ENCODE peak calls at places on chromosomes 2 and 18, in four cellular contexts. One of them, this sample, is unnamed.

GRCh38 chr2:179613299-179613651 is 248.1 kb downstream of the ZNF385B start:
- DNase-seq in A549: no peak
- DNase-seq in K562: no peak
- DNase-seq in GM12878: no peak
- DNase-seq in this sample: no peak

GRCh38 chr2:200305797-200306718 is at the start of gene SPATS2L:
- DNase-seq in A549: peak
- DNase-seq in K562: no peak
- DNase-seq in GM12878: no peak
- DNase-seq in this sample: peak

GRCh38 chr2:224284134-224284946 is 117.6 kb downstream of the FAM124B start:
- DNase-seq in A549: peak
- DNase-seq in K562: peak
- DNase-seq in GM12878: no peak
- DNase-seq in this sample: peak

GRCh38 chr2:102050854-102051391 is 59.2 kb downstream of the IL1R2 start:
- DNase-seq in A549: no peak
- DNase-seq in K562: peak
- DNase-seq in GM12878: no peak
- DNase-seq in this sample: peak

GRCh38 chr2:75447168-75447567 is 113.6 kb downstream of the EVA1A start:
- DNase-seq in A549: no peak
- DNase-seq in K562: no peak
- DNase-seq in GM12878: no peak
- DNase-seq in this sample: no peak

GRCh38 chr2:63740943-63741342 is 100.8 kb upstream of the UGP2 start:
- DNase-seq in A549: no peak
- DNase-seq in K562: no peak
- DNase-seq in GM12878: no peak
- DNase-seq in this sample: peak

GRCh38 chr18:71797554-71797953 is 746.6 kb downstream of the CBLN2 start:
- DNase-seq in A549: no peak
- DNase-seq in K562: no peak
- DNase-seq in GM12878: no peak
- DNase-seq in this sample: no peak

GRCh38 chr2:240934701-240935100 is 28.6 kb downstream of the CROCC2 start:
- DNase-seq in A549: no peak
- DNase-seq in K562: no peak
- DNase-seq in GM12878: no peak
- DNase-seq in this sample: no peak

GRCh38 chr18:34807106-34807796 is 97.2 kb downstream of the DTNA start:
- DNase-seq in A549: no peak
- DNase-seq in K562: no peak
- DNase-seq in GM12878: no peak
- DNase-seq in this sample: peak

GRCh38 chr2:227238242-227239237 is 74.1 kb downstream of the COL4A3 start:
- DNase-seq in A549: peak
- DNase-seq in K562: peak
- DNase-seq in GM12878: peak
- DNase-seq in this sample: peak

GRCh38 chr18:47730795-47731194 is 199.7 kb downstream of the SMAD2 start:
- DNase-seq in A549: no peak
- DNase-seq in K562: no peak
- DNase-seq in GM12878: no peak
- DNase-seq in this sample: no peak

GRCh38 chr2:100504542-100504941 is 34.3 kb downstream of the NMS start:
- DNase-seq in A549: no peak
- DNase-seq in K562: no peak
- DNase-seq in GM12878: no peak
- DNase-seq in this sample: no peak

GRCh38 chr2:82852787-82853186 is 1606.3 kb downstream of the SUCLG1 start:
- DNase-seq in A549: no peak
- DNase-seq in K562: no peak
- DNase-seq in GM12878: no peak
- DNase-seq in this sample: no peak

GRCh38 chr2:3035385-3036050 is 342.1 kb downstream of the EIPR1 start:
- DNase-seq in A549: no peak
- DNase-seq in K562: no peak
- DNase-seq in GM12878: no peak
- DNase-seq in this sample: no peak

GRCh38 chr18:54608008-54608642 is 17.1 kb downstream of the DYNAP start:
- DNase-seq in A549: no peak
- DNase-seq in K562: no peak
- DNase-seq in GM12878: no peak
- DNase-seq in this sample: no peak

GRCh38 chr2:33478968-33479691 is 2.7 kb downstream of the RASGRP3 start:
- DNase-seq in A549: no peak
- DNase-seq in K562: peak
- DNase-seq in GM12878: no peak
- DNase-seq in this sample: no peak

GRCh38 chr2:234490239-234491074 is 6.4 kb downstream of the ARL4C start:
- DNase-seq in A549: no peak
- DNase-seq in K562: no peak
- DNase-seq in GM12878: peak
- DNase-seq in this sample: no peak

GRCh38 chr2:127661072-127661618 is 14.2 kb downstream of the LIMS2 start:
- DNase-seq in A549: no peak
- DNase-seq in K562: no peak
- DNase-seq in GM12878: no peak
- DNase-seq in this sample: no peak

GRCh38 chr2:7012141-7012809 is 95.1 kb downstream of the RNF144A start:
- DNase-seq in A549: no peak
- DNase-seq in K562: no peak
- DNase-seq in GM12878: no peak
- DNase-seq in this sample: no peak

GRCh38 chr2:119486886-119487285 is 37.4 kb downstream of the SCTR start:
- DNase-seq in A549: no peak
- DNase-seq in K562: no peak
- DNase-seq in GM12878: no peak
- DNase-seq in this sample: no peak

GRCh38 chr2:172429351-172429968 is 2.1 kb downstream of the ITGA6 start:
- DNase-seq in A549: no peak
- DNase-seq in K562: no peak
- DNase-seq in GM12878: no peak
- DNase-seq in this sample: no peak

GRCh38 chr2:705971-706511 is 28.8 kb upstream of the TMEM18 start:
- DNase-seq in A549: no peak
- DNase-seq in K562: no peak
- DNase-seq in GM12878: peak
- DNase-seq in this sample: no peak

GRCh38 chr2:37302701-37303252 is 21.9 kb downstream of the PRKD3 start:
- DNase-seq in A549: no peak
- DNase-seq in K562: no peak
- DNase-seq in GM12878: no peak
- DNase-seq in this sample: no peak

GRCh38 chr18:65352183-65352582 is 398.6 kb upstream of the CDH7 start:
- DNase-seq in A549: no peak
- DNase-seq in K562: no peak
- DNase-seq in GM12878: no peak
- DNase-seq in this sample: no peak

GRCh38 chr2:1784087-1784486 is 39.8 kb upstream of the PXDN start:
- DNase-seq in A549: no peak
- DNase-seq in K562: no peak
- DNase-seq in GM12878: no peak
- DNase-seq in this sample: no peak

GRCh38 chr2:128808462-128809255 is 490.0 kb upstream of the HS6ST1 start:
- DNase-seq in A549: no peak
- DNase-seq in K562: no peak
- DNase-seq in GM12878: no peak
- DNase-seq in this sample: no peak

GRCh38 chr2:47869859-47870258 is 36.4 kb downstream of the FBXO11 start:
- DNase-seq in A549: no peak
- DNase-seq in K562: no peak
- DNase-seq in GM12878: no peak
- DNase-seq in this sample: no peak

GRCh38 chr2:164792316-164793127 is 49.1 kb downstream of the COBLL1 start:
- DNase-seq in A549: no peak
- DNase-seq in K562: no peak
- DNase-seq in GM12878: no peak
- DNase-seq in this sample: no peak

GRCh38 chr2:52340185-52340584 is 1308.3 kb upstream of the NRXN1 start:
- DNase-seq in A549: no peak
- DNase-seq in K562: no peak
- DNase-seq in GM12878: no peak
- DNase-seq in this sample: no peak

GRCh38 chr2:26178746-26179436 is 6.0 kb downstream of the GAREM2 start:
- DNase-seq in A549: no peak
- DNase-seq in K562: peak
- DNase-seq in GM12878: no peak
- DNase-seq in this sample: no peak

GRCh38 chr2:129801575-129801974 is 177.9 kb upstream of the RAB6C start:
- DNase-seq in A549: no peak
- DNase-seq in K562: no peak
- DNase-seq in GM12878: no peak
- DNase-seq in this sample: no peak

GRCh38 chr2:23505984-23506380 is 121.0 kb downstream of the KLHL29 start:
- DNase-seq in A549: no peak
- DNase-seq in K562: no peak
- DNase-seq in GM12878: no peak
- DNase-seq in this sample: no peak

GRCh38 chr18:23530195-23530594 is 26.9 kb downstream of the RMC1 start:
- DNase-seq in A549: no peak
- DNase-seq in K562: no peak
- DNase-seq in GM12878: no peak
- DNase-seq in this sample: no peak

GRCh38 chr2:134425723-134426496 is 172.0 kb downstream of the MGAT5 start:
- DNase-seq in A549: no peak
- DNase-seq in K562: no peak
- DNase-seq in GM12878: no peak
- DNase-seq in this sample: no peak

DNA sequence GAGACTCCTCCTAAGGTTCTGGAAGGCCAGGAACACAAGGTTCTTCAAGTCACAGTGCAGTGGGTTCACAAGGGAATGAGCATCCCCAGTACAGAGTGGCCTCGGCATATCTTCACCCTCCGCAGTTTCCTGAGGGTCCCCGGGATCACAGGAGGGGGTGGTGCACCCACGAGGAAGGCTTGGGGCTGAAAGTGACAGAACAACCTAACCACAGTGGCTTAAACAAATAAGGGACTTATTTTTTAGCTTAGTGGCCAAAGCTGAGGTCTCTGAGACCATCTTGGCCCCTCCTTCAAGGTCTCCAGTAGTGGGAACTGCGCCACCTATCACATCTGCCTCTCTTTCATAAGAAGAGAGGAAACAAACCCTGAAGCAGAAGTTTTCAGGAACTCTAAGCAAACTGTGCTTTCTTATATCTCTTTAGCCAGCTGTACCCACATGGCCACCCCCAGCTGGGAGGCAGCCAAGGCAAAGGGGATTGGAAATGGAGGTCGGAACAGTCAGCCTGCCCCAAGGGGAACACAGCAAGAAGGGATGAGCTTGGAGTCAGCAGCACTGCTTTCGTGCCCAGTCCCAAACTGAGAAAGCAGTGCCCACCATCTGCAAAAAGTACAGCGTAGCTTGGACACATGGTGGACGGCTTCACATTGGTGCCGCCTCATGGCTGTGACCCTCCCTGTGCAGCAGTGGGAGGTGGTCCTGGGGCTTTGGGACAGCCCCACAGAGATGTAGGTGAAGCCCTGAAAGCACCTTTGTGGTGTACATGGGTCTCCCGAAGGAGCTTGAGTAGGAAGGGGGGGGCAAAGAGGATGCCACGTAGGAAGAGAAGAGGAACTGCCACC is 260.0 kb upstream of the ID2 start:
- DNase-seq in A549: no peak
- DNase-seq in K562: no peak
- DNase-seq in GM12878: peak
- DNase-seq in this sample: no peak
- H3K27ac ChIP-seq in A549: no peak
- H3K27ac ChIP-seq in K562: no peak
- H3K27ac ChIP-seq in GM12878: peak
- H3K27ac ChIP-seq in this sample: no peak

GRCh38 chr2:219642465-219643083 is 15.1 kb downstream of the SLC4A3 start:
- DNase-seq in A549: peak
- DNase-seq in K562: peak
- DNase-seq in GM12878: peak
- DNase-seq in this sample: peak
- TF ChIP-seq EP300 in A549: no peak
- TF ChIP-seq EP300 in K562: peak
- TF ChIP-seq EP300 in GM12878: peak
- TF ChIP-seq EP300 in this sample: no peak

GRCh38 chr18:49038423-49038822 is 87.7 kb upstream of the SMAD7 start:
- DNase-seq in A549: no peak
- DNase-seq in K562: no peak
- DNase-seq in GM12878: no peak
- DNase-seq in this sample: no peak

GRCh38 chr18:49045585-49045984 is 94.8 kb upstream of the SMAD7 start:
- DNase-seq in A549: no peak
- DNase-seq in K562: no peak
- DNase-seq in GM12878: no peak
- DNase-seq in this sample: no peak

GRCh38 chr18:49044898-49045297 is 94.1 kb upstream of the SMAD7 start:
- DNase-seq in A549: no peak
- DNase-seq in K562: no peak
- DNase-seq in GM12878: no peak
- DNase-seq in this sample: no peak

GRCh38 chr18:49046125-49046524 is 95.4 kb upstream of the SMAD7 start:
- DNase-seq in A549: no peak
- DNase-seq in K562: no peak
- DNase-seq in GM12878: no peak
- DNase-seq in this sample: no peak

DNA sequence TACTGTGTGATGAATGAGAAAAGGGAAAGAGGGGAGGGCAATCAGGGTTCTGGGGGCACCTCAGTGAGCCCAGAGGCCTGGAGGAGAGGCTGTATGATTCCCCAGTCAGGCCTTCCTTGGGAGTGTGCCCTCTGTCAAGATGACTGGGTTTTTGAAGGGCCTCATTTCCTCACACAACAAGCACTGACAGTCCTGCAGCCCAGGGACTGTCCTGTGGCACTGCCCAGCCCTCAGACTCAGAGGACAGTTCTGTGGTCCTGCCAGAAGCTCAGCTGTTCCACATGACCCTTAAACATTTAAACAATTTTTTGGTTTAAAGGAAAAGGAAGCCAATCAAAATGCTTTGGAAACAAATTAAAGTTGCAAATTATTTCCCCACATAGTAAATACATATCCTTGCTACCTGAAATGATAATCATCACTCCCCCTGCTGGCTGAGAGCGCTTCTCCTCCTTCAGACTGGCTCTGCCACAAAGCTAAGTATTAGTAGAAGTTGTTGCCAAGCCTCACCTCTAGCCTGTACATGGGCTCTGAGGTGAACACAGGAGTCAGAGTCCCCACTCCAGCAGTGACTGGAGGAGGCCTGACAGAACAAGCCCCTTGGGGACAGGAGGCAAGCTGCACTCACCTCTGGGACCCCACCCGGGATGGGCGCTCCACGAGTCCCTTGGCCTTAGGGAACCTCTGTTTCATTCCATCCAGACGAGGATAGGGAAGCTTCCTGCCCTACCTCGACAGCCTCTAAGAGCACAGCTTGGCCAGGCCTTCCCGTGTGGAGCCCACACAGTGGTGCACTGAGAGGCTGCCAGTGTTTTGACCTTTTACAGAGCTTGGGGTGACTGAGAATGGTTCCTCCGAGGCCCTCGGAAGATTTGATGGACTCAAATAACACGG is 91.2 kb upstream of the SMAD7 start:
- DNase-seq in A549: no peak
- DNase-seq in K562: no peak
- DNase-seq in GM12878: no peak
- DNase-seq in this sample: peak
- TF ChIP-seq ESRRA in A549: no peak
- TF ChIP-seq ESRRA in K562: no peak
- TF ChIP-seq ESRRA in GM12878: no peak
- TF ChIP-seq ESRRA in this sample: no peak

GRCh38 chr2:105848367-105848766 is 103.7 kb downstream of the NCK2 start:
- DNase-seq in A549: no peak
- DNase-seq in K562: no peak
- DNase-seq in GM12878: no peak
- DNase-seq in this sample: no peak
- H3K27ac ChIP-seq in A549: no peak
- H3K27ac ChIP-seq in K562: no peak
- H3K27ac ChIP-seq in GM12878: no peak
- H3K27ac ChIP-seq in this sample: no peak

This sample was measured in HepG2.